ENCODE peak calls at places on chromosomes 3 and 15, in four cellular contexts. One of them, this sample, is unnamed.

GRCh38 chr15:72725446-72725845 is 39.4 kb downstream of the BBS4 start:
- DNase-seq in HepG2: no peak
- DNase-seq in WTC11: no peak
- DNase-seq in K562: no peak
- DNase-seq in this sample: no peak

GRCh38 chr3:190984502-190985244 is 122.2 kb upstream of the GMNC start:
- DNase-seq in HepG2: no peak
- DNase-seq in WTC11: no peak
- DNase-seq in K562: no peak
- DNase-seq in this sample: no peak

GRCh38 chr3:110318108-110318507 is 753.5 kb upstream of the NECTIN3 start:
- DNase-seq in HepG2: no peak
- DNase-seq in WTC11: no peak
- DNase-seq in K562: no peak
- DNase-seq in this sample: no peak

GRCh38 chr15:91214675-91215590 is 114.9 kb downstream of the SV2B start:
- DNase-seq in HepG2: no peak
- DNase-seq in WTC11: peak
- DNase-seq in K562: no peak
- DNase-seq in this sample: no peak

GRCh38 chr15:89566621-89567294 is 8.5 kb upstream of the TICRR start:
- DNase-seq in HepG2: no peak
- DNase-seq in WTC11: no peak
- DNase-seq in K562: no peak
- DNase-seq in this sample: no peak

GRCh38 chr15:29570121-29570930 is 251.9 kb downstream of the TJP1 start:
- DNase-seq in HepG2: no peak
- DNase-seq in WTC11: peak
- DNase-seq in K562: no peak
- DNase-seq in this sample: peak

GRCh38 chr3:16033889-16034687 is 140.4 kb upstream of the GALNT15 start:
- DNase-seq in HepG2: no peak
- DNase-seq in WTC11: no peak
- DNase-seq in K562: no peak
- DNase-seq in this sample: no peak

GRCh38 chr3:122745365-122746021 is 48.1 kb downstream of the HSPBAP1 start:
- DNase-seq in HepG2: no peak
- DNase-seq in WTC11: no peak
- DNase-seq in K562: no peak
- DNase-seq in this sample: no peak

GRCh38 chr3:192408721-192409151 is 318.6 kb downstream of the FGF12 start:
- DNase-seq in HepG2: no peak
- DNase-seq in WTC11: peak
- DNase-seq in K562: no peak
- DNase-seq in this sample: peak

GRCh38 chr3:1232276-1232675 is 139.5 kb downstream of the CNTN6 start:
- DNase-seq in HepG2: no peak
- DNase-seq in WTC11: no peak
- DNase-seq in K562: no peak
- DNase-seq in this sample: no peak

GRCh38 chr3:86995537-86995936 is 4.6 kb upstream of the VGLL3 start:
- DNase-seq in HepG2: no peak
- DNase-seq in WTC11: no peak
- DNase-seq in K562: no peak
- DNase-seq in this sample: no peak

GRCh38 chr3:47512416-47513124 is 942 bp downstream of the ELP6 start:
- DNase-seq in HepG2: no peak
- DNase-seq in WTC11: no peak
- DNase-seq in K562: peak
- DNase-seq in this sample: no peak

GRCh38 chr15:34154725-34155204 is 52.9 kb downstream of the PGBD4 start:
- DNase-seq in HepG2: no peak
- DNase-seq in WTC11: no peak
- DNase-seq in K562: no peak
- DNase-seq in this sample: no peak

GRCh38 chr15:67120839-67121540 is 55.6 kb downstream of the SMAD3 start:
- DNase-seq in HepG2: no peak
- DNase-seq in WTC11: peak
- DNase-seq in K562: peak
- DNase-seq in this sample: no peak

GRCh38 chr3:40247714-40248113 is 61.8 kb upstream of the EIF1B start:
- DNase-seq in HepG2: no peak
- DNase-seq in WTC11: no peak
- DNase-seq in K562: no peak
- DNase-seq in this sample: no peak

GRCh38 chr3:88195951-88196434 is 46.2 kb downstream of the C3orf38 start:
- DNase-seq in HepG2: no peak
- DNase-seq in WTC11: no peak
- DNase-seq in K562: peak
- DNase-seq in this sample: no peak

GRCh38 chr15:71103102-71103676 is 12.1 kb upstream of the THSD4 start:
- DNase-seq in HepG2: peak
- DNase-seq in WTC11: no peak
- DNase-seq in K562: no peak
- DNase-seq in this sample: peak

GRCh38 chr3:23948761-23949160 is 3.7 kb downstream of the NR1D2 start:
- DNase-seq in HepG2: no peak
- DNase-seq in WTC11: no peak
- DNase-seq in K562: no peak
- DNase-seq in this sample: no peak

GRCh38 chr3:45861043-45861846 is 19.3 kb upstream of the LZTFL1 start:
- DNase-seq in HepG2: peak
- DNase-seq in WTC11: no peak
- DNase-seq in K562: no peak
- DNase-seq in this sample: no peak

GRCh38 chr15:82743810-82744209 is 34.1 kb upstream of the AP3B2 start:
- DNase-seq in HepG2: no peak
- DNase-seq in WTC11: no peak
- DNase-seq in K562: no peak
- DNase-seq in this sample: no peak
- TF ChIP-seq ELF4 in HepG2: no peak
- TF ChIP-seq ELF4 in WTC11: no peak
- TF ChIP-seq ELF4 in K562: no peak
- TF ChIP-seq ELF4 in this sample: no peak

GRCh38 chr3:13222891-13223573 is 149.8 kb upstream of the IQSEC1 start:
- DNase-seq in HepG2: no peak
- DNase-seq in WTC11: no peak
- DNase-seq in K562: peak
- DNase-seq in this sample: no peak

GRCh38 chr3:13222131-13222530 is 148.9 kb upstream of the IQSEC1 start:
- DNase-seq in HepG2: no peak
- DNase-seq in WTC11: no peak
- DNase-seq in K562: no peak
- DNase-seq in this sample: no peak

GRCh38 chr3:13221491-13221890 is 148.3 kb upstream of the IQSEC1 start:
- DNase-seq in HepG2: no peak
- DNase-seq in WTC11: no peak
- DNase-seq in K562: no peak
- DNase-seq in this sample: no peak

GRCh38 chr3:13224967-13225366 is 151.7 kb upstream of the IQSEC1 start:
- DNase-seq in HepG2: peak
- DNase-seq in WTC11: no peak
- DNase-seq in K562: no peak
- DNase-seq in this sample: no peak

GRCh38 chr3:13223574-13224237 is 150.5 kb upstream of the IQSEC1 start:
- DNase-seq in HepG2: peak
- DNase-seq in WTC11: no peak
- DNase-seq in K562: no peak
- DNase-seq in this sample: no peak
- TF ChIP-seq ELF4 in HepG2: no peak
- TF ChIP-seq ELF4 in WTC11: no peak
- TF ChIP-seq ELF4 in K562: no peak
- TF ChIP-seq ELF4 in this sample: no peak

GRCh38 chr3:9270704-9271103 is 21.3 kb upstream of the SRGAP3 start:
- DNase-seq in HepG2: no peak
- DNase-seq in WTC11: no peak
- DNase-seq in K562: no peak
- DNase-seq in this sample: no peak
- TF ChIP-seq ELF4 in HepG2: no peak
- TF ChIP-seq ELF4 in WTC11: no peak
- TF ChIP-seq ELF4 in K562: no peak
- TF ChIP-seq ELF4 in this sample: no peak

GRCh38 chr3:149528344-149528657 is 53.8 kb downstream of the TM4SF4 start:
- DNase-seq in HepG2: no peak
- DNase-seq in WTC11: no peak
- DNase-seq in K562: no peak
- DNase-seq in this sample: no peak
- TF ChIP-seq ELF4 in HepG2: no peak
- TF ChIP-seq ELF4 in WTC11: no peak
- TF ChIP-seq ELF4 in K562: no peak
- TF ChIP-seq ELF4 in this sample: no peak

GRCh38 chr15:59532770-59533379 is 78.7 kb upstream of the GCNT3 start:
- DNase-seq in HepG2: peak
- DNase-seq in WTC11: peak
- DNase-seq in K562: peak
- DNase-seq in this sample: peak
- TF ChIP-seq ELF4 in HepG2: no peak
- TF ChIP-seq ELF4 in WTC11: no peak
- TF ChIP-seq ELF4 in K562: no peak
- TF ChIP-seq ELF4 in this sample: no peak

GRCh38 chr15:32872606-32873291 is 154.9 kb downstream of the GREM1 start:
- DNase-seq in HepG2: no peak
- DNase-seq in WTC11: no peak
- DNase-seq in K562: no peak
- DNase-seq in this sample: no peak

GRCh38 chr15:32871887-32872286 is 154.1 kb downstream of the GREM1 start:
- DNase-seq in HepG2: no peak
- DNase-seq in WTC11: no peak
- DNase-seq in K562: no peak
- DNase-seq in this sample: no peak

GRCh38 chr15:32869814-32870213 is 152.0 kb downstream of the GREM1 start:
- DNase-seq in HepG2: no peak
- DNase-seq in WTC11: no peak
- DNase-seq in K562: no peak
- DNase-seq in this sample: no peak

GRCh38 chr15:32870240-32871033 is 152.6 kb downstream of the GREM1 start:
- DNase-seq in HepG2: no peak
- DNase-seq in WTC11: no peak
- DNase-seq in K562: peak
- DNase-seq in this sample: no peak

DNA sequence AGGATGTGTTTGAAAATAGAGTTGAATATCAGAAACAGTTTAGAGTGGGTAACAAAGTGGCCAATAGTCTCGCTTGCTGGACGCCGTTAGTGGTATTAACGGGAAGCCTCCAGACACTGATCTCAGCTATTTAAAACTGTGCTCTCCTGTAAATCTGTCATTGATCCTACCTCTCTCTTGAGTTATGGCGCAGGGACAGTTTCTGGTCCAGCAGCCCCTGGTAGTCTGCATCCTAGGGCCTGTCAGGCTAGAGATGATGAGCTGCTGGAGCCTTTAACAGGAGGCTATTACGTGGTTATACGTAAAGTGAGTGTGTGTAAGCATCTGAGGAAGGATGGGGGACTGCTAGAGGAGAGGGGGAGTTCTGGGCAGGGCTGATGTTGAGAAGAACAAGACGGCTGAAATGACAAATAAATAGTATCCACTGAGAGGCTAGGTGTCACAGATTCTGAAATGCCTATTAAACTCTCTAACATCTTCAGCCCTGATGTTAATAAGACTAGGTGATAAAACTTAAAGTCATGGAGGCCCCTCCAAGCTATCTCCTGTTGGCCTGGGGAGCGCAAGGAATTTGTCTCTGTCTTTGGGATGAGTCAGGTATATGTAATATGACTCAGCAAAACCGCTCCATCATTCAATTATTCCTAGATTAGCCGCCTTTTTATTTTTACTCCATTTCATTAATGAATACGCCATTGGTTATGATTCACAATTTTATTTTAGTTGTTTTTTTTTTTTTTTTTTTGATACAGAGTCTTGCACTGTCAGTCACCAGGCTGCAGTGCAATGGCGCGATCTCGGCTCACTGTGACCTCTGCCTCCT is 155.7 kb downstream of the GREM1 start:
- DNase-seq in HepG2: no peak
- DNase-seq in WTC11: no peak
- DNase-seq in K562: no peak
- DNase-seq in this sample: no peak
- TF ChIP-seq ELF4 in HepG2: no peak
- TF ChIP-seq ELF4 in WTC11: no peak
- TF ChIP-seq ELF4 in K562: no peak
- TF ChIP-seq ELF4 in this sample: no peak

DNA sequence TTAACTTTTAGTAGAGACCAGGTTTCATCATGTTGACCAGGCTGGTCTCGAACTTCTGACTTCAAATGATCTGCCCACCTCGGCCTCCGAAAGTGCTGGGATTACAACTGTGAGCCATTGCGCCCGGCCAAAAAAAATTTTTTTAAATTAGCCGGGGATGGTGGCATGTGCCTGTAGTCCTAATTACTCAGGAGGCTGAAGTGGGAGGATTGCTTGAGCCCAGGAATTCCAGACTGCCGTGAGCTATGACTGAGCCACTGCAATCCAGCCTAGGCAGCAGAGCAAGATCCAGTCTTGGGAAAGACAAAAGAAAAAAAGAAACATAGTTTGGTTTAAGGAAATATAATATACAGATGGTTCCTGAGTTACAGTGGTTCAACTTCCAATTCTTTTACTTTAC is 44.9 kb upstream of the EIF3J start:
- DNase-seq in HepG2: no peak
- DNase-seq in WTC11: no peak
- DNase-seq in K562: no peak
- DNase-seq in this sample: no peak
- TF ChIP-seq ELF4 in HepG2: no peak
- TF ChIP-seq ELF4 in WTC11: no peak
- TF ChIP-seq ELF4 in K562: no peak
- TF ChIP-seq ELF4 in this sample: no peak

GRCh38 chr15:22979069-22979698 is 984 bp downstream of the CYFIP1 start:
- DNase-seq in HepG2: peak
- DNase-seq in WTC11: peak
- DNase-seq in K562: peak
- DNase-seq in this sample: peak
- TF ChIP-seq ELF4 in HepG2: no peak
- TF ChIP-seq ELF4 in WTC11: no peak
- TF ChIP-seq ELF4 in K562: no peak
- TF ChIP-seq ELF4 in this sample: no peak

DNA sequence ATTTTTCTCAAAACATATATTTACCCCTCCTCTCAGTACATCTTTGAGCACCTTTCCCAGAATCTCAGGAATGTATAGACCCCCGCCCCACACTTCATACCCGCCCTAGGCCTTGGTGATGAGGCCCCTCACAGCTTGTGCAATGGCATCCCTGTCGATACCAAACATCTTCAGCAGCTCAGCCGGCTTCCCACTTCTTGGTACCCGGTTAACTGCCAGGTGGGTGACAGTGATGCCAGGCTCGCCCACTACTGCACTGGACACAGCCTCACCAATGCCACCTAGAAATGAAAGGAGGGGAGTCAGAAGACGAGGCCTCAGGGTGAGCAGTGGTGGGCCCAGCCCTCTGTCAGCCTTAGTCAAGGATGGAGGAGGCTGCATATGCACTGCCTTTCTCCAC is 30.2 kb downstream of the TKT start:
- DNase-seq in HepG2: no peak
- DNase-seq in WTC11: no peak
- DNase-seq in K562: peak
- DNase-seq in this sample: no peak
- TF ChIP-seq ELF4 in HepG2: no peak
- TF ChIP-seq ELF4 in WTC11: no peak
- TF ChIP-seq ELF4 in K562: no peak
- TF ChIP-seq ELF4 in this sample: no peak

GRCh38 chr3:66138336-66139234 is 82.2 kb upstream of the SLC25A26 start:
- DNase-seq in HepG2: peak
- DNase-seq in WTC11: peak
- DNase-seq in K562: peak
- DNase-seq in this sample: peak
- TF ChIP-seq ELF4 in HepG2: no peak
- TF ChIP-seq ELF4 in WTC11: no peak
- TF ChIP-seq ELF4 in K562: no peak
- TF ChIP-seq ELF4 in this sample: no peak

This sample was measured in HEK293T.